ENCODE peak calls at places on chromosomes 1 and 21, in six cellular contexts. F, X, L, R, M and H are unnamed samples.

GRCh38 chr1:225767591-225768540 is 9.8 kb upstream of the SRP9 start:
- DNase-seq in M (peak; percentile 63), F (peak; percentile 68), L (no peak), R (no peak), X (peak; percentile 62), H (no peak)

GRCh38 chr21:45255381-45256020 is 32.2 kb downstream of the POFUT2 start:
- DNase-seq in R (no peak), M (no peak), X (peak; percentile 28), L (peak; percentile 59), F (no peak), H (no peak)

GRCh38 chr21:36721817-36722216 is 22.9 kb downstream of the SIM2 start:
- DNase-seq in F (no peak), R (no peak), M (no peak), X (no peak), L (no peak), H (no peak)

GRCh38 chr1:3481836-3482589 is 27.5 kb downstream of the ARHGEF16 start:
- DNase-seq in M (peak; percentile 78), L (no peak), F (no peak), R (no peak), X (no peak), H (no peak)

GRCh38 chr1:232477728-232478127 is 152.2 kb downstream of the SIPA1L2 start:
- DNase-seq in R (peak; percentile 34), L (peak; percentile 43), M (no peak), X (no peak), F (no peak), H (no peak)

GRCh38 chr1:150162862-150163706 is 13.4 kb downstream of the PLEKHO1 start:
- DNase-seq in L (no peak), M (peak; percentile 73), F (peak; percentile 90), R (peak; percentile 89), X (peak; percentile 61), H (peak; percentile 30)

GRCh38 chr1:2177946-2178538 is 16.5 kb downstream of the FAAP20 start:
- DNase-seq in M (no peak), X (no peak), R (no peak), F (no peak), L (no peak), H (no peak)

GRCh38 chr1:186113454-186113853 is 261.6 kb downstream of the TPR start:
- DNase-seq in X (no peak), R (no peak), L (no peak), F (no peak), M (no peak), H (no peak)

GRCh38 chr1:46471885-46472502 is 17.6 kb upstream of the DMBX1 start:
- DNase-seq in M (no peak), R (peak; percentile 49), X (no peak), F (no peak), L (no peak), H (no peak)

GRCh38 chr1:86156571-86157455 is at the start of gene COL24A1:
- DNase-seq in L (no peak), F (peak; percentile 58), X (peak; percentile 10), R (peak; percentile 87), M (peak; percentile 52), H (no peak)

GRCh38 chr1:38670544-38671122 is 188.9 kb downstream of the RRAGC start:
- DNase-seq in L (no peak), X (no peak), M (no peak), R (no peak), F (no peak), H (no peak)

GRCh38 chr1:243921113-243921512 is 71.1 kb upstream of the AKT3 start:
- DNase-seq in M (no peak), L (no peak), F (no peak), R (no peak), X (no peak), H (no peak)

GRCh38 chr1:84254703-84255238 is 46.7 kb upstream of the SAMD13 start:
- DNase-seq in L (no peak), F (no peak), R (peak; percentile 5), M (no peak), X (no peak), H (no peak)

GRCh38 chr1:109603229-109603628 is 16.2 kb downstream of the GNAT2 start:
- DNase-seq in R (no peak), F (no peak), M (no peak), L (no peak), X (no peak), H (no peak)

GRCh38 chr1:23619299-23620188 is 60.2 kb upstream of the ID3 start:
- DNase-seq in X (peak; percentile 66), M (no peak), F (peak; percentile 50), R (peak; percentile 63), L (no peak), H (no peak)

GRCh38 chr21:44730028-44730395 is 18.6 kb upstream of the TSPEAR start:
- DNase-seq in F (no peak), R (no peak), X (no peak), L (no peak), M (no peak), H (no peak)

GRCh38 chr21:29181799-29182470 is 51.5 kb downstream of the MAP3K7CL start:
- DNase-seq in M (no peak), F (no peak), X (no peak), L (no peak), R (no peak), H (no peak)

GRCh38 chr21:33948096-33948950 is 32.7 kb upstream of the ATP5PO start:
- DNase-seq in L (peak; percentile 73), M (peak; percentile 72), R (peak; percentile 85), F (peak; percentile 69), X (peak; percentile 52), H (peak; percentile 29)

GRCh38 chr1:30743584-30744059 is 14.0 kb downstream of the LAPTM5 start:
- DNase-seq in F (no peak), M (no peak), L (no peak), X (no peak), R (no peak), H (no peak)

GRCh38 chr1:205714190-205714905 is 34.0 kb upstream of the SLC45A3 start:
- DNase-seq in X (no peak), M (no peak), F (no peak), L (no peak), R (no peak), H (no peak)

GRCh38 chr21:29821230-29821629 is 118.6 kb downstream of the GRIK1 start:
- DNase-seq in F (no peak), R (no peak), X (no peak), L (no peak), M (no peak), H (no peak)

GRCh38 chr1:155873860-155874259 is 14.5 kb downstream of the SYT11 start:
- DNase-seq in L (no peak), X (no peak), F (no peak), R (no peak), M (no peak), H (no peak)

GRCh38 chr1:79373481-79374132 is 367.1 kb upstream of the ADGRL4 start:
- DNase-seq in R (no peak), X (peak; percentile 42), F (no peak), M (no peak), L (no peak), H (no peak)

GRCh38 chr1:186167096-186167668 is 207.9 kb downstream of the TPR start:
- DNase-seq in L (no peak), M (no peak), R (no peak), F (no peak), X (no peak), H (no peak)

GRCh38 chr1:203534526-203534925 is 40.6 kb downstream of the OPTC start:
- DNase-seq in F (no peak), X (peak; percentile 41), M (peak; percentile 61), L (peak; percentile 89), R (peak; percentile 1), H (no peak)

GRCh38 chr1:218315638-218316037 is 29.5 kb upstream of the TGFB2 start:
- DNase-seq in X (no peak), R (no peak), M (no peak), F (no peak), L (no peak), H (no peak)

GRCh38 chr1:209850342-209850979 is 22.7 kb downstream of the UTP25 start:
- DNase-seq in F (no peak), L (no peak), M (no peak), X (no peak), R (peak; percentile 62), H (no peak)

GRCh38 chr1:205346956-205347574 is 9.7 kb downstream of the KLHDC8A start:
- DNase-seq in M (no peak), R (no peak), X (no peak), F (no peak), L (no peak), H (no peak)

GRCh38 chr21:33036430-33037162 is 10.9 kb downstream of the OLIG2 start:
- DNase-seq in X (no peak), M (no peak), R (no peak), F (peak; percentile 60), L (no peak), H (no peak)

GRCh38 chr1:6143392-6143791 is 36.7 kb downstream of the CHD5 start:
- DNase-seq in X (no peak), M (no peak), R (no peak), L (no peak), F (no peak), H (no peak)
- H3K4me1 ChIP-seq in X (no peaks in the 10 kb centered on the region), M (no peaks in the 10 kb centered on the region), R (peaks cover 15% of the 10 kb centered on the region), L (no peaks in the 10 kb centered on the region), F (peaks cover 2% of the 10 kb centered on the region), H (no peaks in the 10 kb centered on the region)

GRCh38 chr1:43930168-43930948 is 3.2 kb upstream of the ARTN start:
- DNase-seq in R (peak; percentile 52), X (no peak), F (no peak), L (no peak), M (no peak), H (no peak)
- TF ChIP-seq CTCF in R (peak; percentile 59), X (peak; percentile 29), F (peak; percentile 26), L (peak; percentile 57), M (no peak), H (peak; percentile 23)

GRCh38 chr1:230147253-230148193 is 80.5 kb downstream of the GALNT2 start:
- DNase-seq in X (no peak), F (no peak), L (no peak), M (no peak), R (no peak), H (no peak)
- H3K4me1 ChIP-seq in X (peaks cover 44% of the 10 kb centered on the region), F (peaks cover 36% of the 10 kb centered on the region), L (no peaks in the 10 kb centered on the region), M (no peaks in the 10 kb centered on the region), R (peaks cover 46% of the 10 kb centered on the region), H (peaks cover 9% of the 10 kb centered on the region)

GRCh38 chr1:55070765-55071164 is 31.4 kb downstream of the PCSK9 start:
- DNase-seq in X (no peak), R (no peak), F (no peak), L (no peak), M (no peak), H (no peak)

GRCh38 chr1:55069280-55069679 is 29.9 kb downstream of the PCSK9 start:
- DNase-seq in X (no peak), R (no peak), M (no peak), F (no peak), L (no peak), H (no peak)

GRCh38 chr1:55073187-55073916 is 34.0 kb downstream of the PCSK9 start:
- DNase-seq in L (no peak), M (no peak), R (no peak), F (no peak), X (no peak), H (no peak)

GRCh38 chr1:55070291-55070690 is 30.9 kb downstream of the PCSK9 start:
- DNase-seq in R (no peak), X (no peak), F (no peak), L (no peak), M (no peak), H (no peak)

DNA sequence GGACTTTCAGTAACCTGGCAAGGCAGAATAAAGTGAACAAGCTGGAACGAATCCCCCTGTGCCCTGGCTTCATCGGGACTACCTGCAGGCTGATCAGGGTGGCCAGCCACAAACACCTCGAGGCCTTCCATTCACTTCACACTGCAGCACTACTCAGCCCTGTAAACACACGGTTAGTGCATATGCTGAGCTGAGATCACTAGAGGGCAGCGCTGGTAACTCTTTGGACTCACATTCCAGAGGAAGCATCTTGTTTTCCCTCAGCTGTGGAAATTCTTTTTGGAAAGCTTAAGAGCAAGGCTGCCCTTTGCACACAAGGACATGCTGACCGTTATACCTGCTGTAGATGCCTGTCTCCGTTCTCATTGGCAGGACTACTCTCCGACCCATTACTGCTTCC is 32.1 kb downstream of the PCSK9 start:
- DNase-seq in X (no peak), F (no peak), R (peak; percentile 76), L (no peak), M (no peak), H (no peak)
- TF ChIP-seq CTCF in X (no peak), F (no peak), R (peak; percentile 62), L (peak; percentile 75), M (no peak), H (no peak)